ENCODE peak calls at places on chromosomes 4 and X, in nine cellular contexts. One of them, this sample, is unnamed.

GRCh38 chr4:9898596-9899345 is 117.3 kb downstream of the DRD5 start:
- DNase-seq in WTC11: peak; percentile 76
- DNase-seq in astrocyte of the spinal cord: no peak
- DNase-seq in esophagus squamous epithelium: no peak
- DNase-seq in foreskin fibroblast: no peak
- DNase-seq in foreskin keratinocyte: peak; percentile 24
- DNase-seq in Peyer's patch: no peak
- DNase-seq in choroid plexus epithelial cell: peak; percentile 88
- DNase-seq in cardiac fibroblast: peak; percentile 70
- DNase-seq in this sample: no peak

GRCh38 chrX:109624641-109625311 is at the start of gene KCNE5:
- DNase-seq in esophagus squamous epithelium: no peak
- DNase-seq in cardiac fibroblast: no peak
- DNase-seq in Peyer's patch: no peak
- DNase-seq in foreskin keratinocyte: no peak
- DNase-seq in WTC11: peak; percentile 70
- DNase-seq in choroid plexus epithelial cell: no peak
- DNase-seq in foreskin fibroblast: no peak
- DNase-seq in astrocyte of the spinal cord: no peak
- DNase-seq in this sample: no peak

GRCh38 chr4:22911285-22911684 is 218.5 kb downstream of the GBA3 start:
- DNase-seq in foreskin fibroblast: no peak
- DNase-seq in esophagus squamous epithelium: no peak
- DNase-seq in choroid plexus epithelial cell: no peak
- DNase-seq in astrocyte of the spinal cord: no peak
- DNase-seq in WTC11: no peak
- DNase-seq in cardiac fibroblast: no peak
- DNase-seq in foreskin keratinocyte: no peak
- DNase-seq in Peyer's patch: no peak
- DNase-seq in this sample: no peak

GRCh38 chrX:129039176-129039575 is 484.1 kb downstream of the SMARCA1 start:
- DNase-seq in choroid plexus epithelial cell: no peak
- DNase-seq in cardiac fibroblast: no peak
- DNase-seq in esophagus squamous epithelium: no peak
- DNase-seq in astrocyte of the spinal cord: no peak
- DNase-seq in foreskin fibroblast: no peak
- DNase-seq in Peyer's patch: no peak
- DNase-seq in WTC11: no peak
- DNase-seq in foreskin keratinocyte: no peak
- DNase-seq in this sample: no peak

GRCh38 chr4:85807247-85807915 is 332.4 kb downstream of the ARHGAP24 start:
- DNase-seq in foreskin fibroblast: peak; percentile 87
- DNase-seq in astrocyte of the spinal cord: peak; percentile 67
- DNase-seq in WTC11: no peak
- DNase-seq in choroid plexus epithelial cell: peak; percentile 79
- DNase-seq in Peyer's patch: no peak
- DNase-seq in cardiac fibroblast: peak; percentile 97
- DNase-seq in esophagus squamous epithelium: no peak
- DNase-seq in foreskin keratinocyte: no peak
- DNase-seq in this sample: no peak

GRCh38 chrX:115936008-115936407 is 234.5 kb upstream of the AGTR2 start:
- DNase-seq in esophagus squamous epithelium: no peak
- DNase-seq in WTC11: no peak
- DNase-seq in choroid plexus epithelial cell: no peak
- DNase-seq in foreskin fibroblast: no peak
- DNase-seq in Peyer's patch: no peak
- DNase-seq in cardiac fibroblast: no peak
- DNase-seq in astrocyte of the spinal cord: no peak
- DNase-seq in foreskin keratinocyte: no peak
- DNase-seq in this sample: no peak

GRCh38 chr4:62661821-62662220 is 1461.7 kb downstream of the ADGRL3 start:
- DNase-seq in choroid plexus epithelial cell: no peak
- DNase-seq in Peyer's patch: no peak
- DNase-seq in astrocyte of the spinal cord: no peak
- DNase-seq in cardiac fibroblast: no peak
- DNase-seq in esophagus squamous epithelium: no peak
- DNase-seq in foreskin keratinocyte: no peak
- DNase-seq in WTC11: no peak
- DNase-seq in foreskin fibroblast: no peak
- DNase-seq in this sample: no peak

GRCh38 chr4:109111031-109111430 is 191.4 kb downstream of the COL25A1 start:
- DNase-seq in WTC11: no peak
- DNase-seq in foreskin fibroblast: peak; percentile 36
- DNase-seq in esophagus squamous epithelium: no peak
- DNase-seq in foreskin keratinocyte: no peak
- DNase-seq in cardiac fibroblast: no peak
- DNase-seq in choroid plexus epithelial cell: no peak
- DNase-seq in Peyer's patch: no peak
- DNase-seq in astrocyte of the spinal cord: no peak
- DNase-seq in this sample: no peak

GRCh38 chr4:158812543-158812942 is 43.7 kb downstream of the FNIP2 start:
- DNase-seq in Peyer's patch: no peak
- DNase-seq in astrocyte of the spinal cord: no peak
- DNase-seq in esophagus squamous epithelium: no peak
- DNase-seq in cardiac fibroblast: no peak
- DNase-seq in choroid plexus epithelial cell: no peak
- DNase-seq in foreskin fibroblast: no peak
- DNase-seq in WTC11: no peak
- DNase-seq in foreskin keratinocyte: no peak
- DNase-seq in this sample: no peak

GRCh38 chrX:44874481-44875184 is 1.6 kb downstream of the KDM6A start:
- DNase-seq in Peyer's patch: no peak
- DNase-seq in foreskin fibroblast: peak; percentile 62
- DNase-seq in foreskin keratinocyte: peak; percentile 15
- DNase-seq in astrocyte of the spinal cord: peak; percentile 57
- DNase-seq in choroid plexus epithelial cell: peak; percentile 27
- DNase-seq in esophagus squamous epithelium: no peak
- DNase-seq in cardiac fibroblast: peak; percentile 36
- DNase-seq in WTC11: no peak
- DNase-seq in this sample: no peak

GRCh38 chrX:71052721-71053120 is 15.4 kb downstream of the SNX12 start:
- DNase-seq in esophagus squamous epithelium: no peak
- DNase-seq in foreskin fibroblast: no peak
- DNase-seq in cardiac fibroblast: no peak
- DNase-seq in foreskin keratinocyte: no peak
- DNase-seq in Peyer's patch: no peak
- DNase-seq in choroid plexus epithelial cell: peak; percentile 0
- DNase-seq in astrocyte of the spinal cord: no peak
- DNase-seq in WTC11: no peak
- DNase-seq in this sample: no peak

GRCh38 chrX:48676893-48677270 is 6.7 kb upstream of the WAS start:
- DNase-seq in choroid plexus epithelial cell: no peak
- DNase-seq in foreskin keratinocyte: no peak
- DNase-seq in astrocyte of the spinal cord: no peak
- DNase-seq in WTC11: peak; percentile 19
- DNase-seq in foreskin fibroblast: no peak
- DNase-seq in cardiac fibroblast: no peak
- DNase-seq in Peyer's patch: no peak
- DNase-seq in esophagus squamous epithelium: no peak
- DNase-seq in this sample: no peak

GRCh38 chrX:119757979-119758681 is at the start of gene SOWAHD:
- DNase-seq in foreskin keratinocyte: peak; percentile 27
- DNase-seq in astrocyte of the spinal cord: no peak
- DNase-seq in WTC11: peak; percentile 63
- DNase-seq in cardiac fibroblast: no peak
- DNase-seq in Peyer's patch: peak; percentile 85
- DNase-seq in choroid plexus epithelial cell: no peak
- DNase-seq in esophagus squamous epithelium: no peak
- DNase-seq in foreskin fibroblast: peak; percentile 47
- DNase-seq in this sample: no peak

GRCh38 chrX:19515615-19516105 is 352 bp upstream of the MAP3K15 start:
- DNase-seq in esophagus squamous epithelium: no peak
- DNase-seq in foreskin fibroblast: no peak
- DNase-seq in foreskin keratinocyte: no peak
- DNase-seq in choroid plexus epithelial cell: no peak
- DNase-seq in cardiac fibroblast: no peak
- DNase-seq in WTC11: peak; percentile 12
- DNase-seq in astrocyte of the spinal cord: no peak
- DNase-seq in Peyer's patch: no peak
- DNase-seq in this sample: no peak

GRCh38 chrX:6149231-6149870 is 79.3 kb downstream of the NLGN4X start:
- DNase-seq in foreskin keratinocyte: no peak
- DNase-seq in astrocyte of the spinal cord: peak; percentile 5
- DNase-seq in foreskin fibroblast: peak; percentile 17
- DNase-seq in esophagus squamous epithelium: no peak
- DNase-seq in choroid plexus epithelial cell: no peak
- DNase-seq in cardiac fibroblast: no peak
- DNase-seq in WTC11: no peak
- DNase-seq in Peyer's patch: no peak
- DNase-seq in this sample: no peak

GRCh38 chrX:1851527-1851926 is 236.7 kb downstream of the ASMT start:
- DNase-seq in Peyer's patch: no peak
- DNase-seq in foreskin keratinocyte: no peak
- DNase-seq in foreskin fibroblast: no peak
- DNase-seq in WTC11: no peak
- DNase-seq in astrocyte of the spinal cord: no peak
- DNase-seq in esophagus squamous epithelium: no peak
- DNase-seq in choroid plexus epithelial cell: no peak
- DNase-seq in cardiac fibroblast: no peak
- DNase-seq in this sample: no peak

GRCh38 chr4:26303008-26303407 is 17.8 kb upstream of the RBPJ start:
- DNase-seq in choroid plexus epithelial cell: no peak
- DNase-seq in WTC11: no peak
- DNase-seq in Peyer's patch: no peak
- DNase-seq in astrocyte of the spinal cord: no peak
- DNase-seq in esophagus squamous epithelium: no peak
- DNase-seq in foreskin fibroblast: no peak
- DNase-seq in foreskin keratinocyte: no peak
- DNase-seq in cardiac fibroblast: no peak
- DNase-seq in this sample: no peak

DNA sequence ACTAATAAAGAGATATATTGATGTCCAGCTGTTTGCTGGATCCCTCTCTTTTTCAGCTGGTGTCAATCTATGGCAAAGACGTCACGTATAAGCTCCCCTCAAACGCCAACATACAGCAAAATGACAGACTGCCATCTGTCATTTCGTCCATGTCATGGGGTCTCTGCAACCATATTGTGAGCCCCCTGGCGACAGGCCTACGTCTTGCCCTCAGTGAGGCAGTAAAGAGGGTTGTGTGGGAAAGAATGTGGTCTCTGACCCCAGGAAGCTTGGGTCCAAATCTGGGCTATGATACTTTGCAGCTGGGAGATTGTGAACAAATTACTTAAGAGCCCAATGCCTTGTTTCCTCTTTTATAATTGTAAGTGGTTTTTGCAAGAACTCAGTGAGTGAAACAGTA is 7.4 kb downstream of the SUPT20HL2 start:
- DNase-seq in choroid plexus epithelial cell: no peak
- DNase-seq in astrocyte of the spinal cord: no peak
- DNase-seq in WTC11: no peak
- DNase-seq in foreskin fibroblast: no peak
- DNase-seq in esophagus squamous epithelium: no peak
- DNase-seq in cardiac fibroblast: no peak
- DNase-seq in Peyer's patch: no peak
- DNase-seq in foreskin keratinocyte: no peak
- DNase-seq in this sample: no peak
- TF ChIP-seq CTCF in choroid plexus epithelial cell: no peak
- TF ChIP-seq CTCF in astrocyte of the spinal cord: no peak
- TF ChIP-seq CTCF in WTC11: no peak
- TF ChIP-seq CTCF in foreskin fibroblast: no peak
- TF ChIP-seq CTCF in esophagus squamous epithelium: no peak
- TF ChIP-seq CTCF in cardiac fibroblast: no peak
- TF ChIP-seq CTCF in Peyer's patch: no peak
- TF ChIP-seq CTCF in foreskin keratinocyte: no peak
- TF ChIP-seq CTCF in this sample: no peak

GRCh38 chrX:83934220-83934619 is 73.3 kb downstream of the CYLC1 start:
- DNase-seq in choroid plexus epithelial cell: no peak
- DNase-seq in foreskin keratinocyte: no peak
- DNase-seq in esophagus squamous epithelium: no peak
- DNase-seq in WTC11: no peak
- DNase-seq in astrocyte of the spinal cord: no peak
- DNase-seq in foreskin fibroblast: no peak
- DNase-seq in cardiac fibroblast: no peak
- DNase-seq in Peyer's patch: no peak
- DNase-seq in this sample: no peak
- TF ChIP-seq CTCF in choroid plexus epithelial cell: no peak
- TF ChIP-seq CTCF in foreskin keratinocyte: no peak
- TF ChIP-seq CTCF in esophagus squamous epithelium: no peak
- TF ChIP-seq CTCF in WTC11: no peak
- TF ChIP-seq CTCF in astrocyte of the spinal cord: no peak
- TF ChIP-seq CTCF in foreskin fibroblast: no peak
- TF ChIP-seq CTCF in cardiac fibroblast: no peak
- TF ChIP-seq CTCF in Peyer's patch: no peak
- TF ChIP-seq CTCF in this sample: no peak

DNA sequence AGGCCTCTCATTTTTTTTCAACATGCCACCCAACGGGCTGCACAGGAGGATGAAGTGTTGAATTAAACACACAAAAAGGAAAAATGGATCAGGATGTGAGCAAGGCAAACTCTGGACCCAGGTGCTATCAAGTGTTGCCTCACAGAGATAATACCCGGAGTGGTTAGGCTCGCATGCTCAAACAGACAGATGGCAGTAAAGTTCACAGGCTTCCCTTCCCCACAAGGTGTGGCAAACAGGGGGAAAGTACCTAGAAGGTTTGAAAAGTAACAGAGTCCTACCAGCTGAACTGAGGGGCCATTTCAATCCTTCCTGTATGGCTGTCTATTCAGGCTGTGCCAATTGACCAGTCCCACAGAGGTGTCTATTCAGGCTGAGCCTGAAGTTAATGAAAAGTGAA is 123.9 kb upstream of the GC start:
- DNase-seq in esophagus squamous epithelium: no peak
- DNase-seq in astrocyte of the spinal cord: no peak
- DNase-seq in WTC11: no peak
- DNase-seq in foreskin fibroblast: no peak
- DNase-seq in foreskin keratinocyte: peak; percentile 0
- DNase-seq in Peyer's patch: no peak
- DNase-seq in choroid plexus epithelial cell: no peak
- DNase-seq in cardiac fibroblast: no peak
- DNase-seq in this sample: no peak
- TF ChIP-seq CTCF in esophagus squamous epithelium: no peak
- TF ChIP-seq CTCF in astrocyte of the spinal cord: no peak
- TF ChIP-seq CTCF in WTC11: no peak
- TF ChIP-seq CTCF in foreskin fibroblast: no peak
- TF ChIP-seq CTCF in foreskin keratinocyte: no peak
- TF ChIP-seq CTCF in Peyer's patch: no peak
- TF ChIP-seq CTCF in choroid plexus epithelial cell: no peak
- TF ChIP-seq CTCF in cardiac fibroblast: no peak
- TF ChIP-seq CTCF in this sample: no peak

DNA sequence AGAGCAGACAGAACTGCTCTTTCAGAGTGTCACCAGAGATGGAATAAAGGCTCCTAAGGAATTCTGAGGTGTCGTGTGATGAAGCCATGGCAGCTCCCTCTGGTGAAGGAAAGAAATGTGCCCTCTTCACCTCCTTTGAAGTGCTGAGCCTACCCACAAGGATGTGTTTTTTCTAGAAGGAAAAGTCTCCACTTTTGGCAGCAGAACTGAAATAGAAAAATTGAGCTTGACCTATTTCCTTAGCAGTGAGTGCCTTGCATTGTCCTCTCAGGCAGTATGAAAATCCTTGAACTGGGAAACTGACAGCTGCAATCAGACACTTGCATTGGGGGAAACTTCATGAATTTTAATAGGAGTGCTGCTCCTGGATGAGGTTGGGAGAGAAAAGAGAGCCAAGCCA is 95.2 kb downstream of the DCLK2 start:
- DNase-seq in esophagus squamous epithelium: no peak
- DNase-seq in cardiac fibroblast: no peak
- DNase-seq in Peyer's patch: no peak
- DNase-seq in foreskin keratinocyte: no peak
- DNase-seq in WTC11: no peak
- DNase-seq in choroid plexus epithelial cell: peak; percentile 15
- DNase-seq in foreskin fibroblast: peak; percentile 11
- DNase-seq in astrocyte of the spinal cord: peak; percentile 47
- DNase-seq in this sample: no peak
- TF ChIP-seq CTCF in esophagus squamous epithelium: no peak
- TF ChIP-seq CTCF in cardiac fibroblast: no peak
- TF ChIP-seq CTCF in Peyer's patch: no peak
- TF ChIP-seq CTCF in foreskin keratinocyte: no peak
- TF ChIP-seq CTCF in WTC11: no peak
- TF ChIP-seq CTCF in choroid plexus epithelial cell: no peak
- TF ChIP-seq CTCF in foreskin fibroblast: no peak
- TF ChIP-seq CTCF in astrocyte of the spinal cord: no peak
- TF ChIP-seq CTCF in this sample: no peak

GRCh38 chrX:135543924-135544323 is 23.5 kb downstream of the INTS6L start:
- DNase-seq in cardiac fibroblast: no peak
- DNase-seq in astrocyte of the spinal cord: no peak
- DNase-seq in foreskin fibroblast: no peak
- DNase-seq in WTC11: peak; percentile 40
- DNase-seq in foreskin keratinocyte: no peak
- DNase-seq in choroid plexus epithelial cell: no peak
- DNase-seq in esophagus squamous epithelium: no peak
- DNase-seq in Peyer's patch: no peak
- DNase-seq in this sample: peak; percentile 17
- TF ChIP-seq CTCF in cardiac fibroblast: no peak
- TF ChIP-seq CTCF in astrocyte of the spinal cord: peak; percentile 15
- TF ChIP-seq CTCF in foreskin fibroblast: no peak
- TF ChIP-seq CTCF in WTC11: peak; percentile 59
- TF ChIP-seq CTCF in foreskin keratinocyte: peak; percentile 28
- TF ChIP-seq CTCF in choroid plexus epithelial cell: no peak
- TF ChIP-seq CTCF in esophagus squamous epithelium: no peak
- TF ChIP-seq CTCF in Peyer's patch: peak; percentile 24
- TF ChIP-seq CTCF in this sample: peak; percentile 14